ENCODE peak calls at places on chromosomes 3 and 15, in nine cellular contexts. One of them, this sample, is unnamed.

GRCh38 chr3:100516232-100516631 is 23.8 kb downstream of the TMEM45A start:
- DNase-seq in fibroblast of mammary gland: peak
- DNase-seq in stimulated activated CD4-positive, alpha-beta T cell treated with anti-CD3 and anti-CD28 coated beads, Interleukin-12 subunit alpha, Interleukin-12 subunit beta, amount 100 ng/mL, for 24 hours: no peak
- DNase-seq in HuH-7.5: no peak
- DNase-seq in frontal cortex: no peak
- DNase-seq in amygdala: no peak
- DNase-seq in fibroblast of pulmonary artery: peak
- DNase-seq in neural crest cell: no peak
- DNase-seq in NCI-H1092 treated with DMSO at 0.1 percent for 48 hours: no peak
- DNase-seq in this sample: no peak

GRCh38 chr15:49751191-49751590 is 130.3 kb downstream of the DTWD1 start:
- DNase-seq in fibroblast of mammary gland: no peak
- DNase-seq in stimulated activated CD4-positive, alpha-beta T cell treated with anti-CD3 and anti-CD28 coated beads, Interleukin-12 subunit alpha, Interleukin-12 subunit beta, amount 100 ng/mL, for 24 hours: no peak
- DNase-seq in HuH-7.5: no peak
- DNase-seq in frontal cortex: no peak
- DNase-seq in amygdala: no peak
- DNase-seq in fibroblast of pulmonary artery: no peak
- DNase-seq in neural crest cell: no peak
- DNase-seq in NCI-H1092 treated with DMSO at 0.1 percent for 48 hours: no peak
- DNase-seq in this sample: no peak

GRCh38 chr3:181892848-181893247 is 181.1 kb downstream of the SOX2 start:
- DNase-seq in fibroblast of mammary gland: no peak
- DNase-seq in stimulated activated CD4-positive, alpha-beta T cell treated with anti-CD3 and anti-CD28 coated beads, Interleukin-12 subunit alpha, Interleukin-12 subunit beta, amount 100 ng/mL, for 24 hours: no peak
- DNase-seq in HuH-7.5: no peak
- DNase-seq in frontal cortex: no peak
- DNase-seq in amygdala: no peak
- DNase-seq in fibroblast of pulmonary artery: no peak
- DNase-seq in neural crest cell: no peak
- DNase-seq in NCI-H1092 treated with DMSO at 0.1 percent for 48 hours: no peak
- DNase-seq in this sample: no peak

GRCh38 chr3:18758047-18758704 is 333.0 kb upstream of the SATB1 start:
- DNase-seq in fibroblast of mammary gland: peak
- DNase-seq in stimulated activated CD4-positive, alpha-beta T cell treated with anti-CD3 and anti-CD28 coated beads, Interleukin-12 subunit alpha, Interleukin-12 subunit beta, amount 100 ng/mL, for 24 hours: no peak
- DNase-seq in HuH-7.5: peak
- DNase-seq in frontal cortex: no peak
- DNase-seq in amygdala: no peak
- DNase-seq in fibroblast of pulmonary artery: peak
- DNase-seq in neural crest cell: no peak
- DNase-seq in NCI-H1092 treated with DMSO at 0.1 percent for 48 hours: peak
- DNase-seq in this sample: peak

GRCh38 chr15:67918205-67918861 is 78.5 kb upstream of the RNU6-1 start:
- DNase-seq in fibroblast of mammary gland: no peak
- DNase-seq in stimulated activated CD4-positive, alpha-beta T cell treated with anti-CD3 and anti-CD28 coated beads, Interleukin-12 subunit alpha, Interleukin-12 subunit beta, amount 100 ng/mL, for 24 hours: no peak
- DNase-seq in HuH-7.5: no peak
- DNase-seq in frontal cortex: no peak
- DNase-seq in amygdala: no peak
- DNase-seq in fibroblast of pulmonary artery: no peak
- DNase-seq in neural crest cell: no peak
- DNase-seq in NCI-H1092 treated with DMSO at 0.1 percent for 48 hours: no peak
- DNase-seq in this sample: no peak

GRCh38 chr3:102478160-102478559 is 43.3 kb downstream of the ZPLD1 start:
- DNase-seq in fibroblast of mammary gland: no peak
- DNase-seq in stimulated activated CD4-positive, alpha-beta T cell treated with anti-CD3 and anti-CD28 coated beads, Interleukin-12 subunit alpha, Interleukin-12 subunit beta, amount 100 ng/mL, for 24 hours: no peak
- DNase-seq in HuH-7.5: no peak
- DNase-seq in frontal cortex: no peak
- DNase-seq in amygdala: no peak
- DNase-seq in fibroblast of pulmonary artery: no peak
- DNase-seq in neural crest cell: no peak
- DNase-seq in NCI-H1092 treated with DMSO at 0.1 percent for 48 hours: no peak
- DNase-seq in this sample: no peak

GRCh38 chr3:67472674-67473201 is 181.7 kb downstream of the SUCLG2 start:
- DNase-seq in fibroblast of mammary gland: no peak
- DNase-seq in stimulated activated CD4-positive, alpha-beta T cell treated with anti-CD3 and anti-CD28 coated beads, Interleukin-12 subunit alpha, Interleukin-12 subunit beta, amount 100 ng/mL, for 24 hours: no peak
- DNase-seq in HuH-7.5: no peak
- DNase-seq in frontal cortex: no peak
- DNase-seq in amygdala: no peak
- DNase-seq in fibroblast of pulmonary artery: no peak
- DNase-seq in neural crest cell: no peak
- DNase-seq in NCI-H1092 treated with DMSO at 0.1 percent for 48 hours: no peak
- DNase-seq in this sample: no peak

GRCh38 chr3:197007296-197007940 is 22.2 kb downstream of the MELTF start:
- DNase-seq in fibroblast of mammary gland: no peak
- DNase-seq in stimulated activated CD4-positive, alpha-beta T cell treated with anti-CD3 and anti-CD28 coated beads, Interleukin-12 subunit alpha, Interleukin-12 subunit beta, amount 100 ng/mL, for 24 hours: no peak
- DNase-seq in HuH-7.5: no peak
- DNase-seq in frontal cortex: no peak
- DNase-seq in amygdala: no peak
- DNase-seq in fibroblast of pulmonary artery: no peak
- DNase-seq in neural crest cell: no peak
- DNase-seq in NCI-H1092 treated with DMSO at 0.1 percent for 48 hours: no peak
- DNase-seq in this sample: no peak

GRCh38 chr3:12986986-12987385 is 86.2 kb downstream of the IQSEC1 start:
- DNase-seq in fibroblast of mammary gland: no peak
- DNase-seq in stimulated activated CD4-positive, alpha-beta T cell treated with anti-CD3 and anti-CD28 coated beads, Interleukin-12 subunit alpha, Interleukin-12 subunit beta, amount 100 ng/mL, for 24 hours: no peak
- DNase-seq in HuH-7.5: no peak
- DNase-seq in frontal cortex: no peak
- DNase-seq in amygdala: no peak
- DNase-seq in fibroblast of pulmonary artery: no peak
- DNase-seq in neural crest cell: no peak
- DNase-seq in NCI-H1092 treated with DMSO at 0.1 percent for 48 hours: no peak
- DNase-seq in this sample: peak

GRCh38 chr3:172680684-172681083 is 30.2 kb downstream of the NCEH1 start:
- DNase-seq in fibroblast of mammary gland: peak
- DNase-seq in stimulated activated CD4-positive, alpha-beta T cell treated with anti-CD3 and anti-CD28 coated beads, Interleukin-12 subunit alpha, Interleukin-12 subunit beta, amount 100 ng/mL, for 24 hours: no peak
- DNase-seq in HuH-7.5: no peak
- DNase-seq in frontal cortex: no peak
- DNase-seq in amygdala: no peak
- DNase-seq in fibroblast of pulmonary artery: no peak
- DNase-seq in neural crest cell: no peak
- DNase-seq in NCI-H1092 treated with DMSO at 0.1 percent for 48 hours: no peak
- DNase-seq in this sample: no peak

GRCh38 chr3:137692803-137693431 is 71.2 kb upstream of the SOX14 start:
- DNase-seq in fibroblast of mammary gland: peak
- DNase-seq in stimulated activated CD4-positive, alpha-beta T cell treated with anti-CD3 and anti-CD28 coated beads, Interleukin-12 subunit alpha, Interleukin-12 subunit beta, amount 100 ng/mL, for 24 hours: no peak
- DNase-seq in HuH-7.5: peak
- DNase-seq in frontal cortex: no peak
- DNase-seq in amygdala: no peak
- DNase-seq in fibroblast of pulmonary artery: no peak
- DNase-seq in neural crest cell: peak
- DNase-seq in NCI-H1092 treated with DMSO at 0.1 percent for 48 hours: peak
- DNase-seq in this sample: peak

GRCh38 chr3:48186993-48187578 is 1.1 kb downstream of the CDC25A start:
- DNase-seq in fibroblast of mammary gland: peak
- DNase-seq in stimulated activated CD4-positive, alpha-beta T cell treated with anti-CD3 and anti-CD28 coated beads, Interleukin-12 subunit alpha, Interleukin-12 subunit beta, amount 100 ng/mL, for 24 hours: no peak
- DNase-seq in HuH-7.5: no peak
- DNase-seq in frontal cortex: no peak
- DNase-seq in amygdala: no peak
- DNase-seq in fibroblast of pulmonary artery: peak
- DNase-seq in neural crest cell: peak
- DNase-seq in NCI-H1092 treated with DMSO at 0.1 percent for 48 hours: no peak
- DNase-seq in this sample: no peak

GRCh38 chr3:45932112-45932511 is 11.2 kb upstream of the CXCR6 start:
- DNase-seq in fibroblast of mammary gland: no peak
- DNase-seq in stimulated activated CD4-positive, alpha-beta T cell treated with anti-CD3 and anti-CD28 coated beads, Interleukin-12 subunit alpha, Interleukin-12 subunit beta, amount 100 ng/mL, for 24 hours: no peak
- DNase-seq in HuH-7.5: no peak
- DNase-seq in frontal cortex: no peak
- DNase-seq in amygdala: no peak
- DNase-seq in fibroblast of pulmonary artery: no peak
- DNase-seq in neural crest cell: no peak
- DNase-seq in NCI-H1092 treated with DMSO at 0.1 percent for 48 hours: no peak
- DNase-seq in this sample: no peak

GRCh38 chr3:38725726-38726410 is 76.4 kb upstream of the SCN5A start:
- DNase-seq in fibroblast of mammary gland: peak
- DNase-seq in stimulated activated CD4-positive, alpha-beta T cell treated with anti-CD3 and anti-CD28 coated beads, Interleukin-12 subunit alpha, Interleukin-12 subunit beta, amount 100 ng/mL, for 24 hours: no peak
- DNase-seq in HuH-7.5: no peak
- DNase-seq in frontal cortex: no peak
- DNase-seq in amygdala: no peak
- DNase-seq in fibroblast of pulmonary artery: peak
- DNase-seq in neural crest cell: no peak
- DNase-seq in NCI-H1092 treated with DMSO at 0.1 percent for 48 hours: no peak
- DNase-seq in this sample: peak

GRCh38 chr3:78978037-78978436 is 789.8 kb downstream of the ROBO1 start:
- DNase-seq in fibroblast of mammary gland: peak
- DNase-seq in stimulated activated CD4-positive, alpha-beta T cell treated with anti-CD3 and anti-CD28 coated beads, Interleukin-12 subunit alpha, Interleukin-12 subunit beta, amount 100 ng/mL, for 24 hours: no peak
- DNase-seq in HuH-7.5: no peak
- DNase-seq in frontal cortex: no peak
- DNase-seq in amygdala: no peak
- DNase-seq in fibroblast of pulmonary artery: peak
- DNase-seq in neural crest cell: no peak
- DNase-seq in NCI-H1092 treated with DMSO at 0.1 percent for 48 hours: peak
- DNase-seq in this sample: no peak